ENCODE peak calls at places on chromosomes 2 and 18, in six cellular contexts. One of them, this sample, is unnamed.

GRCh38 chr2:85405076-85405402 is 5.1 kb downstream of the CAPG start:
- DNase-seq in GM06990: no peak
- DNase-seq in glutamatergic neuron: no peak
- DNase-seq in HCT116: no peak
- DNase-seq in pancreas: no peak
- DNase-seq in GM12865: no peak
- DNase-seq in this sample: no peak

GRCh38 chr2:96470636-96471035 is 34.5 kb downstream of the NEURL3 start:
- DNase-seq in GM06990: peak
- DNase-seq in glutamatergic neuron: peak
- DNase-seq in HCT116: no peak
- DNase-seq in pancreas: peak
- DNase-seq in GM12865: peak
- DNase-seq in this sample: no peak

GRCh38 chr18:3620146-3621119 is 170.5 kb downstream of the TGIF1 start:
- DNase-seq in GM06990: no peak
- DNase-seq in glutamatergic neuron: no peak
- DNase-seq in HCT116: no peak
- DNase-seq in pancreas: no peak
- DNase-seq in GM12865: no peak
- DNase-seq in this sample: no peak

GRCh38 chr2:86283461-86284030 is 53.9 kb downstream of the REEP1 start:
- DNase-seq in GM06990: no peak
- DNase-seq in glutamatergic neuron: no peak
- DNase-seq in HCT116: no peak
- DNase-seq in pancreas: no peak
- DNase-seq in GM12865: no peak
- DNase-seq in this sample: no peak

GRCh38 chr2:238287702-238288649 is at the start of gene PER2:
- DNase-seq in GM06990: no peak
- DNase-seq in glutamatergic neuron: no peak
- DNase-seq in HCT116: peak
- DNase-seq in pancreas: peak
- DNase-seq in GM12865: peak
- DNase-seq in this sample: peak

GRCh38 chr2:147211484-147211883 is 633.3 kb upstream of the ACVR2A start:
- DNase-seq in GM06990: no peak
- DNase-seq in glutamatergic neuron: no peak
- DNase-seq in HCT116: no peak
- DNase-seq in pancreas: no peak
- DNase-seq in GM12865: no peak
- DNase-seq in this sample: no peak

GRCh38 chr2:191901031-191901430 is 54.1 kb upstream of the CAVIN2 start:
- DNase-seq in GM06990: no peak
- DNase-seq in glutamatergic neuron: no peak
- DNase-seq in HCT116: no peak
- DNase-seq in pancreas: no peak
- DNase-seq in GM12865: no peak
- DNase-seq in this sample: no peak

GRCh38 chr2:3712424-3712823 is 9.0 kb downstream of the DCDC2C start:
- DNase-seq in GM06990: no peak
- DNase-seq in glutamatergic neuron: no peak
- DNase-seq in HCT116: no peak
- DNase-seq in pancreas: no peak
- DNase-seq in GM12865: no peak
- DNase-seq in this sample: no peak

GRCh38 chr18:26821181-26821580 is 44.3 kb downstream of the AQP4 start:
- DNase-seq in GM06990: no peak
- DNase-seq in glutamatergic neuron: no peak
- DNase-seq in HCT116: no peak
- DNase-seq in pancreas: no peak
- DNase-seq in GM12865: no peak
- DNase-seq in this sample: no peak

GRCh38 chr2:85011747-85012146 is 40.8 kb downstream of the KCMF1 start:
- DNase-seq in GM06990: no peak
- DNase-seq in glutamatergic neuron: peak
- DNase-seq in HCT116: no peak
- DNase-seq in pancreas: no peak
- DNase-seq in GM12865: peak
- DNase-seq in this sample: no peak

GRCh38 chr2:171160630-171161424 is at the start of gene TLK1:
- DNase-seq in GM06990: peak
- DNase-seq in glutamatergic neuron: peak
- DNase-seq in HCT116: peak
- DNase-seq in pancreas: peak
- DNase-seq in GM12865: peak
- DNase-seq in this sample: peak

GRCh38 chr2:71618327-71619113 is 165.2 kb downstream of the DYSF start:
- DNase-seq in GM06990: no peak
- DNase-seq in glutamatergic neuron: no peak
- DNase-seq in HCT116: no peak
- DNase-seq in pancreas: no peak
- DNase-seq in GM12865: no peak
- DNase-seq in this sample: no peak

GRCh38 chr2:150376627-150377335 is 110.7 kb downstream of the RND3 start:
- DNase-seq in GM06990: no peak
- DNase-seq in glutamatergic neuron: peak
- DNase-seq in HCT116: no peak
- DNase-seq in pancreas: no peak
- DNase-seq in GM12865: no peak
- DNase-seq in this sample: no peak

GRCh38 chr2:177148477-177149154 is 64.0 kb upstream of the HNRNPA3 start:
- DNase-seq in GM06990: peak
- DNase-seq in glutamatergic neuron: peak
- DNase-seq in HCT116: peak
- DNase-seq in pancreas: peak
- DNase-seq in GM12865: peak
- DNase-seq in this sample: no peak

GRCh38 chr18:38241736-38242135 is 676.1 kb upstream of the CELF4 start:
- DNase-seq in GM06990: no peak
- DNase-seq in glutamatergic neuron: no peak
- DNase-seq in HCT116: no peak
- DNase-seq in pancreas: no peak
- DNase-seq in GM12865: no peak
- DNase-seq in this sample: no peak

GRCh38 chr18:51429644-51430043 is 232.2 kb upstream of the MEX3C start:
- DNase-seq in GM06990: no peak
- DNase-seq in glutamatergic neuron: no peak
- DNase-seq in HCT116: no peak
- DNase-seq in pancreas: no peak
- DNase-seq in GM12865: no peak
- DNase-seq in this sample: no peak
- TF ChIP-seq CTCF in GM06990: no peak
- TF ChIP-seq CTCF in glutamatergic neuron: no peak
- TF ChIP-seq CTCF in HCT116: no peak
- TF ChIP-seq CTCF in pancreas: no peak
- TF ChIP-seq CTCF in GM12865: no peak
- TF ChIP-seq CTCF in this sample: no peak

DNA sequence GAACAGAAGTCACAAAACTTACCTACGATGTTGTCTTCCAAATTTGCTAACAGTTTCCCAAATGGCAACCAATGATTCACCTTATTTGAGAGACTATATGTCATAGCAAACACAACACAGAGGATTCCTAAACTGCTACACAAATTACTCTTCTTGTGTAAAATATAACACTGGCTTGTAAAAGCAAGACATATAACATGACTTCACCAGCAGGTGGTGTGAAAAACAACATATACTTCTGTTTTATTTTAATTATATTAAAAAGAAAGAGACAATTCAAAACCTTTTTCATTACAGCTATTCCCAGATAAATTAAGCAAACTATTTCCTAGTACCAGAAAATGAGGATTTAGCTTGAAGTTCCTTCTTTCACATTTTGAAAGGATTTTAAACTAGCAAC is 62.2 kb downstream of the SCN3A start:
- DNase-seq in GM06990: no peak
- DNase-seq in glutamatergic neuron: no peak
- DNase-seq in HCT116: no peak
- DNase-seq in pancreas: no peak
- DNase-seq in GM12865: peak
- DNase-seq in this sample: no peak
- TF ChIP-seq CTCF in GM06990: peak
- TF ChIP-seq CTCF in glutamatergic neuron: peak
- TF ChIP-seq CTCF in HCT116: no peak
- TF ChIP-seq CTCF in pancreas: no peak
- TF ChIP-seq CTCF in GM12865: peak
- TF ChIP-seq CTCF in this sample: no peak

DNA sequence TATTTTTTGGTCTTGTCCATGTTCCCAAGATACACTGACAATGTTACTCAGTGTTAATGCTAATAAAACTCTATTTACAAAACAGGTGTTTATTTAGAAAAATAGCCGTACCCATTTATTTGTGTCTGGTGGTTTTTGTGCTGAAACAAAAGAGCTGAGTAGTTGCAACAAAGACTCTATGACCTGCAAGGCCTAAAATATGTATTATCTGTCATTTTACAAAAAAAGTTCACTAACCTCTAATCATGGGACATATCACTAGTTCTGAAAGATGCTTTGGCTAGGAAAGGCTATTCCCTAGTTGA is 59.2 kb upstream of the SLC25A52 start:
- DNase-seq in GM06990: no peak
- DNase-seq in glutamatergic neuron: no peak
- DNase-seq in HCT116: no peak
- DNase-seq in pancreas: no peak
- DNase-seq in GM12865: no peak
- DNase-seq in this sample: no peak
- TF ChIP-seq CTCF in GM06990: no peak
- TF ChIP-seq CTCF in glutamatergic neuron: peak
- TF ChIP-seq CTCF in HCT116: no peak
- TF ChIP-seq CTCF in pancreas: no peak
- TF ChIP-seq CTCF in GM12865: no peak
- TF ChIP-seq CTCF in this sample: no peak

DNA sequence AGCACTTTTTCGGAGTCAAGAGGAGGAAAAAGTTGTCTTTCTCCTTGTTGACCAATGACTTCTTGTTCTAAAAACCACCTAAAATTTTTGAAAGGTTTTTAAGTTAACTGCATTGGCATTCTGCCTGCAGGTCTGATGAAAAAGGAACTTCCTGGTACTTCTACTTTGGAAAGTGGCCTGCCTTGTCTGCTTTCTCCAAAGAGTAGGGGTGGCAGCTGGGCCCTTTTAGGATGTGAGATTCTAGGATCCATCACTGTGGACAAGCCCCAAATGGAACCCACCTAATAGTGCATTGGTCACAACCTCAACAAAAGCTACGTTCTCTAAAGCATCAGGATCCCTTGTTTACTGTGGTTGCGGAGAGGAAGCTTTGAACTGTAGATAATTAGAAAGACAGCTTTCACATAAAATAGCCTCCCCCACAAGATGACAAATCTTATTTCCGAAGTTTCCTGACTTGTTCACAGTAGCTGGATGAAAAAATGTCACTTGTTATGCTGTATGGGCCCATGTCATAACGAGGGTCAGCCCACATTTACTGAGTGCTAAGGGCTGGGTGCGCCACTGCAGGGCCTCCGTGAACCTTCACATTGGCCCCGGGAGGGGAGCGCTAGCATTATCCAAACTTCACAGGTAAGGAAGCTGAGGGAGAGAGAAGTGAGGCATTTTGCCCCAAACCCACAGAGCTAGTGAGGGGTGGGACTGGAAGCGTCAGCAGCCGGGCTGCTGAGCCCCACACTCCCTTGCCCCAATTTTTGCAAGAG is 17.4 kb downstream of the ASPRV1 start:
- DNase-seq in GM06990: no peak
- DNase-seq in glutamatergic neuron: no peak
- DNase-seq in HCT116: no peak
- DNase-seq in pancreas: no peak
- DNase-seq in GM12865: no peak
- DNase-seq in this sample: no peak
- TF ChIP-seq CTCF in GM06990: no peak
- TF ChIP-seq CTCF in glutamatergic neuron: no peak
- TF ChIP-seq CTCF in HCT116: no peak
- TF ChIP-seq CTCF in pancreas: no peak
- TF ChIP-seq CTCF in GM12865: no peak
- TF ChIP-seq CTCF in this sample: no peak

DNA sequence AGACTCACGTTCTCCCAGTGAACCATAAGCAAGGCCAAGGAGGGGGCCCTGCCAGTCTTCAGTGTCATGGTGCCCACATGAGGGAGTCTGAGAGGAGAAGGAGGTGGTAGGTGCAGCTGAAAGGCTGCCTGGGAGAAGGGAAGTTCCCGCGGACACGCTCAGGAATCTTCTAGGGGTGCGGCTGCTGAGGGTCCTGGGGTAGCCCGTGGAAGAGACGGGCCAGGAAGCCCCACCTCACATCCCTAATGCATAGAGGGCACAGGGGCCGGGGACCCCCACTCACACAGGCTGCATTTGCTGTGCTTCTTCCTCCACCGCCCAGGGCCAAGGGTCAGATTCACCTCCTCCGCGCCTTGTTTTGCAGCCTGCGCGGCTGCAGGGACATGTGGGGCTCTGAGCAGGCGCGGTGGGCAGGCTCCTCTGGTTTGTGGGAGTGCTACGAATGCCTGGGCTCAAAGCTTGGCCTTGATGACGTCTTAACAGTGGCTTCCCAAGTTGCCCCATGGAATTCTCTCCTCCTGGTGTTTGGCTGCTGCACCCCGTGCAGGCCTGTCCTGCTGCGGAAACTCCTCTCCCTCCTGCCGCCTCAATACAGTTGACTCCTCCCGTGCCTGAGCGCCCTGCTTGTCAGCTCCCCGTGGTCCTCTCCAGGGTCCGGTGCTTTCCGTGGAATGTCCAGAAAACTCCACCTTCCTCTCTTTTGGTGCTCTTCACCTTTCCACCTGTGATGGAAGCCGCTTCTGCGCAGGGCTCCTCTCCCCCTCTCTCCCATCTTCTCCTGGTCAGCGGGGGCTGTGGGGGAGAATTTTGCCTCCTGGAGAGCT is 95.7 kb downstream of the VAPA start:
- DNase-seq in GM06990: no peak
- DNase-seq in glutamatergic neuron: no peak
- DNase-seq in HCT116: no peak
- DNase-seq in pancreas: no peak
- DNase-seq in GM12865: no peak
- DNase-seq in this sample: no peak
- TF ChIP-seq CTCF in GM06990: no peak
- TF ChIP-seq CTCF in glutamatergic neuron: no peak
- TF ChIP-seq CTCF in HCT116: no peak
- TF ChIP-seq CTCF in pancreas: no peak
- TF ChIP-seq CTCF in GM12865: no peak
- TF ChIP-seq CTCF in this sample: no peak

DNA sequence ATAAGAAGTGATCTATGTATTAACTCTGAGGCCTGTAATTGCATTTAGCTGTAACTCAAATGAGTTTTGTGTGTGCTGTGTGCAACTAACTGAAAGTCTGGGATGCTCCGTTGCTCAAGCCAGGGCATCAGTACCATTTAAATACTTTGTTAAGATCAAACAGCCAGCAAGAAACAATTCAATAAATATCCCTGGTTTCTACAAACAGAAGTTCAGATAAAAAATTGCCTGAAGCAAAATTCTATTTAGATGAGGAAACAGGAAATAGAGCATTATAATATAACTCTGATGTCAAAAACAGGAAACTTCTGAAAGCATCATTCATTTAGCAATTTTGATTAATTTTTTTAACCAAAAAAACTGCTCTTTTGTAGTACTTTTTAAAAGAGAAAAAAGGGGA is 18.9 kb upstream of the SLC38A11 start:
- DNase-seq in GM06990: no peak
- DNase-seq in glutamatergic neuron: no peak
- DNase-seq in HCT116: no peak
- DNase-seq in pancreas: no peak
- DNase-seq in GM12865: no peak
- DNase-seq in this sample: no peak
- TF ChIP-seq CTCF in GM06990: no peak
- TF ChIP-seq CTCF in glutamatergic neuron: no peak
- TF ChIP-seq CTCF in HCT116: no peak
- TF ChIP-seq CTCF in pancreas: no peak
- TF ChIP-seq CTCF in GM12865: no peak
- TF ChIP-seq CTCF in this sample: no peak

This sample was measured in esophagus squamous epithelium.